ENCODE peak calls at places on chromosomes 7 and 10, in seven cellular contexts. One of them, this sample, is unnamed.

GRCh38 chr10:110780704-110781103 is 91.0 kb upstream of the PDCD4 start:
- DNase-seq in IMR-90: no peak
- DNase-seq in brain microvascular endothelial cell: no peak
- DNase-seq in psoas muscle: peak
- DNase-seq in lower leg skin: no peak
- DNase-seq in mucosa of descending colon: no peak
- DNase-seq in OCI-LY7: no peak
- DNase-seq in this sample: no peak

GRCh38 chr10:42781893-42782445 is 626 bp upstream of the BMS1 start:
- DNase-seq in IMR-90: no peak
- DNase-seq in brain microvascular endothelial cell: no peak
- DNase-seq in psoas muscle: peak
- DNase-seq in lower leg skin: no peak
- DNase-seq in mucosa of descending colon: no peak
- DNase-seq in OCI-LY7: no peak
- DNase-seq in this sample: no peak

GRCh38 chr7:43872401-43873165 is 3.3 kb upstream of the MRPS24 start:
- DNase-seq in IMR-90: peak
- DNase-seq in brain microvascular endothelial cell: peak
- DNase-seq in psoas muscle: peak
- DNase-seq in lower leg skin: peak
- DNase-seq in mucosa of descending colon: no peak
- DNase-seq in OCI-LY7: no peak
- DNase-seq in this sample: peak

GRCh38 chr7:10924370-10924769 is 49.3 kb upstream of the PHF14 start:
- DNase-seq in IMR-90: no peak
- DNase-seq in brain microvascular endothelial cell: no peak
- DNase-seq in psoas muscle: no peak
- DNase-seq in lower leg skin: no peak
- DNase-seq in mucosa of descending colon: no peak
- DNase-seq in OCI-LY7: no peak
- DNase-seq in this sample: no peak

GRCh38 chr7:7416031-7416968 is 119.4 kb downstream of the COL28A1 start:
- DNase-seq in IMR-90: peak
- DNase-seq in brain microvascular endothelial cell: peak
- DNase-seq in psoas muscle: no peak
- DNase-seq in lower leg skin: peak
- DNase-seq in mucosa of descending colon: peak
- DNase-seq in OCI-LY7: no peak
- DNase-seq in this sample: peak

GRCh38 chr7:47298636-47299035 is 283.3 kb downstream of the TNS3 start:
- DNase-seq in IMR-90: no peak
- DNase-seq in brain microvascular endothelial cell: no peak
- DNase-seq in psoas muscle: no peak
- DNase-seq in lower leg skin: no peak
- DNase-seq in mucosa of descending colon: no peak
- DNase-seq in OCI-LY7: no peak
- DNase-seq in this sample: no peak

GRCh38 chr7:95430864-95431263 is 4.0 kb downstream of the PON2 start:
- DNase-seq in IMR-90: peak
- DNase-seq in brain microvascular endothelial cell: peak
- DNase-seq in psoas muscle: no peak
- DNase-seq in lower leg skin: no peak
- DNase-seq in mucosa of descending colon: no peak
- DNase-seq in OCI-LY7: no peak
- DNase-seq in this sample: peak

GRCh38 chr10:76936182-76936581 is 701.4 kb downstream of the KCNMA1 start:
- DNase-seq in IMR-90: no peak
- DNase-seq in brain microvascular endothelial cell: no peak
- DNase-seq in psoas muscle: no peak
- DNase-seq in lower leg skin: no peak
- DNase-seq in mucosa of descending colon: no peak
- DNase-seq in OCI-LY7: no peak
- DNase-seq in this sample: no peak

GRCh38 chr7:149427096-149427680 is 33.7 kb downstream of the ZNF777 start:
- DNase-seq in IMR-90: no peak
- DNase-seq in brain microvascular endothelial cell: no peak
- DNase-seq in psoas muscle: no peak
- DNase-seq in lower leg skin: no peak
- DNase-seq in mucosa of descending colon: no peak
- DNase-seq in OCI-LY7: no peak
- DNase-seq in this sample: no peak

GRCh38 chr10:97759157-97759980 is 12.4 kb downstream of the SFRP5 start:
- DNase-seq in IMR-90: peak
- DNase-seq in brain microvascular endothelial cell: peak
- DNase-seq in psoas muscle: peak
- DNase-seq in lower leg skin: no peak
- DNase-seq in mucosa of descending colon: no peak
- DNase-seq in OCI-LY7: peak
- DNase-seq in this sample: no peak

GRCh38 chr7:47202146-47202768 is 379.7 kb downstream of the TNS3 start:
- DNase-seq in IMR-90: no peak
- DNase-seq in brain microvascular endothelial cell: no peak
- DNase-seq in psoas muscle: no peak
- DNase-seq in lower leg skin: peak
- DNase-seq in mucosa of descending colon: no peak
- DNase-seq in OCI-LY7: no peak
- DNase-seq in this sample: no peak

GRCh38 chr10:58734116-58734515 is 221.4 kb downstream of the BICC1 start:
- DNase-seq in IMR-90: peak
- DNase-seq in brain microvascular endothelial cell: no peak
- DNase-seq in psoas muscle: no peak
- DNase-seq in lower leg skin: no peak
- DNase-seq in mucosa of descending colon: no peak
- DNase-seq in OCI-LY7: no peak
- DNase-seq in this sample: no peak

GRCh38 chr10:82768040-82768439 is 893.0 kb downstream of the NRG3 start:
- DNase-seq in IMR-90: no peak
- DNase-seq in brain microvascular endothelial cell: no peak
- DNase-seq in psoas muscle: no peak
- DNase-seq in lower leg skin: no peak
- DNase-seq in mucosa of descending colon: no peak
- DNase-seq in OCI-LY7: peak
- DNase-seq in this sample: no peak

GRCh38 chr10:82757397-82757796 is 882.4 kb downstream of the NRG3 start:
- DNase-seq in IMR-90: no peak
- DNase-seq in brain microvascular endothelial cell: no peak
- DNase-seq in psoas muscle: no peak
- DNase-seq in lower leg skin: no peak
- DNase-seq in mucosa of descending colon: no peak
- DNase-seq in OCI-LY7: no peak
- DNase-seq in this sample: no peak

GRCh38 chr10:82759050-82759449 is 884.1 kb downstream of the NRG3 start:
- DNase-seq in IMR-90: no peak
- DNase-seq in brain microvascular endothelial cell: no peak
- DNase-seq in psoas muscle: no peak
- DNase-seq in lower leg skin: no peak
- DNase-seq in mucosa of descending colon: no peak
- DNase-seq in OCI-LY7: no peak
- DNase-seq in this sample: no peak

GRCh38 chr10:82757907-82758306 is 882.9 kb downstream of the NRG3 start:
- DNase-seq in IMR-90: no peak
- DNase-seq in brain microvascular endothelial cell: no peak
- DNase-seq in psoas muscle: no peak
- DNase-seq in lower leg skin: no peak
- DNase-seq in mucosa of descending colon: no peak
- DNase-seq in OCI-LY7: no peak
- DNase-seq in this sample: peak

DNA sequence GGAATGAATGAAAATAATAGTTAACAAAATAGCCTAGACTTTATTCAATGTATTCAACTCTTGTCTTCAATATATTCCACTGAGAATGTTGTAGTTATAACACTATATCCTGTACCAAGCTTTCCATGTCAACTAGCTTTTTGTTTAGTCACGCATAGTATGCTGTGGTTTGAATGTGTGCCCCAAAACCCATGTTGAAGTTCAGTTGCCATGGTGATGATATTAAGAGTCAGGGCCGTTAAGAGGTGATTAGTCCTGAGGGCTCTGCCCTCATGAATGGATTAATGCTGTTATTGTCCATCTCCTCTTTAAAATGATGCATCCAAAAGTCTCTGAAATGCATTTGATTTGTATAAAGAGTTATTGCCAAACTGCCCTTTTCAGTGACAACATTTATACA is 887.6 kb downstream of the NRG3 start:
- DNase-seq in IMR-90: no peak
- DNase-seq in brain microvascular endothelial cell: no peak
- DNase-seq in psoas muscle: no peak
- DNase-seq in lower leg skin: no peak
- DNase-seq in mucosa of descending colon: no peak
- DNase-seq in OCI-LY7: no peak
- DNase-seq in this sample: no peak
- TF ChIP-seq CTCF in IMR-90: no peak
- TF ChIP-seq CTCF in brain microvascular endothelial cell: no peak
- TF ChIP-seq CTCF in psoas muscle: no peak
- TF ChIP-seq CTCF in lower leg skin: no peak
- TF ChIP-seq CTCF in mucosa of descending colon: no peak
- TF ChIP-seq CTCF in OCI-LY7: no peak
- TF ChIP-seq CTCF in this sample: no peak

GRCh38 chr10:130137659-130138478 is 1.7 kb downstream of the GLRX3 start:
- DNase-seq in IMR-90: no peak
- DNase-seq in brain microvascular endothelial cell: no peak
- DNase-seq in psoas muscle: no peak
- DNase-seq in lower leg skin: no peak
- DNase-seq in mucosa of descending colon: no peak
- DNase-seq in OCI-LY7: no peak
- DNase-seq in this sample: no peak

GRCh38 chr10:130137077-130137448 is 872 bp downstream of the GLRX3 start:
- DNase-seq in IMR-90: peak
- DNase-seq in brain microvascular endothelial cell: peak
- DNase-seq in psoas muscle: no peak
- DNase-seq in lower leg skin: no peak
- DNase-seq in mucosa of descending colon: no peak
- DNase-seq in OCI-LY7: no peak
- DNase-seq in this sample: no peak

GRCh38 chr10:130140425-130140824 is 4.2 kb downstream of the GLRX3 start:
- DNase-seq in IMR-90: no peak
- DNase-seq in brain microvascular endothelial cell: no peak
- DNase-seq in psoas muscle: no peak
- DNase-seq in lower leg skin: no peak
- DNase-seq in mucosa of descending colon: no peak
- DNase-seq in OCI-LY7: no peak
- DNase-seq in this sample: no peak

GRCh38 chr10:130136214-130137076 is at the start of gene GLRX3:
- DNase-seq in IMR-90: peak
- DNase-seq in brain microvascular endothelial cell: peak
- DNase-seq in psoas muscle: peak
- DNase-seq in lower leg skin: peak
- DNase-seq in mucosa of descending colon: peak
- DNase-seq in OCI-LY7: peak
- DNase-seq in this sample: no peak

GRCh38 chr10:130138479-130138866 is 2.3 kb downstream of the GLRX3 start:
- DNase-seq in IMR-90: peak
- DNase-seq in brain microvascular endothelial cell: peak
- DNase-seq in psoas muscle: no peak
- DNase-seq in lower leg skin: peak
- DNase-seq in mucosa of descending colon: no peak
- DNase-seq in OCI-LY7: no peak
- DNase-seq in this sample: peak
- H3K4me3 ChIP-seq in IMR-90: no peak
- H3K4me3 ChIP-seq in brain microvascular endothelial cell: no peak
- H3K4me3 ChIP-seq in psoas muscle: peak
- H3K4me3 ChIP-seq in lower leg skin: no peak
- H3K4me3 ChIP-seq in mucosa of descending colon: no peak
- H3K4me3 ChIP-seq in OCI-LY7: peak
- H3K4me3 ChIP-seq in this sample: no peak

DNA sequence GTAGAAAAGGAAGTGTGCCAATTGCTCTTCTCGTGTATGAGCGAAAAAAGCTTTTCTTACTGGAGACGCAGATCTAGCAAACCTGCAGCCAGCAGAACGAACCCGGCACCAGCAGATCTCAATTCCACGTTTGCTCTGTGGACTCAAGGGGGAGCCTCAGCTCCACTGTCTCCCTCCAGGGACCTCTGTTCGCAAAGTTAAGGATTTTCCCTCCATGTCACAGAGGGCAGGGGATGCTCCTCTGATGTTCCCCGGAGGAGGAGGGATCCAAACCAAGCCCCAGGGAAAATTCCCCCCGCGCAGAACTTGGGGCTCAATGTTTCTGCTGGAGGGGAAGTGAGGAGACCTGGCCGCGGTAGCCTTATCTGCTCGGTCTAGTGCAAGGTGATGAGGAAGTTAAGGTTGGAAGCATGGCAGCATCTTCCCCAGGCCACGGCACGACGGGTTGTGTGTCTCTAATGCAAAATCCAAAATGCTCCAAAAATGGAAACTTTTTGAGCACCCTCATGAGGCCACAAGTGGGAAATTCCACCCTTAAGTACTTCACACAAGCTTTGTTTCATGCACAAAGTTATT is 9.0 kb downstream of the IQCE start:
- DNase-seq in IMR-90: peak
- DNase-seq in brain microvascular endothelial cell: peak
- DNase-seq in psoas muscle: peak
- DNase-seq in lower leg skin: no peak
- DNase-seq in mucosa of descending colon: no peak
- DNase-seq in OCI-LY7: peak
- DNase-seq in this sample: no peak
- TF ChIP-seq CTCF in IMR-90: peak
- TF ChIP-seq CTCF in brain microvascular endothelial cell: peak
- TF ChIP-seq CTCF in psoas muscle: peak
- TF ChIP-seq CTCF in lower leg skin: no peak
- TF ChIP-seq CTCF in mucosa of descending colon: no peak
- TF ChIP-seq CTCF in OCI-LY7: peak
- TF ChIP-seq CTCF in this sample: peak

GRCh38 chr7:94397721-94398120 is 3.0 kb downstream of the COL1A2 start:
- DNase-seq in IMR-90: no peak
- DNase-seq in brain microvascular endothelial cell: no peak
- DNase-seq in psoas muscle: no peak
- DNase-seq in lower leg skin: no peak
- DNase-seq in mucosa of descending colon: no peak
- DNase-seq in OCI-LY7: no peak
- DNase-seq in this sample: no peak

GRCh38 chr7:94403546-94403945 is 8.9 kb downstream of the COL1A2 start:
- DNase-seq in IMR-90: no peak
- DNase-seq in brain microvascular endothelial cell: no peak
- DNase-seq in psoas muscle: no peak
- DNase-seq in lower leg skin: no peak
- DNase-seq in mucosa of descending colon: no peak
- DNase-seq in OCI-LY7: no peak
- DNase-seq in this sample: no peak

GRCh38 chr7:94400022-94400421 is 5.3 kb downstream of the COL1A2 start:
- DNase-seq in IMR-90: no peak
- DNase-seq in brain microvascular endothelial cell: no peak
- DNase-seq in psoas muscle: no peak
- DNase-seq in lower leg skin: no peak
- DNase-seq in mucosa of descending colon: no peak
- DNase-seq in OCI-LY7: no peak
- DNase-seq in this sample: no peak

GRCh38 chr7:94400643-94401042 is 5.9 kb downstream of the COL1A2 start:
- DNase-seq in IMR-90: no peak
- DNase-seq in brain microvascular endothelial cell: no peak
- DNase-seq in psoas muscle: no peak
- DNase-seq in lower leg skin: no peak
- DNase-seq in mucosa of descending colon: no peak
- DNase-seq in OCI-LY7: no peak
- DNase-seq in this sample: no peak

DNA sequence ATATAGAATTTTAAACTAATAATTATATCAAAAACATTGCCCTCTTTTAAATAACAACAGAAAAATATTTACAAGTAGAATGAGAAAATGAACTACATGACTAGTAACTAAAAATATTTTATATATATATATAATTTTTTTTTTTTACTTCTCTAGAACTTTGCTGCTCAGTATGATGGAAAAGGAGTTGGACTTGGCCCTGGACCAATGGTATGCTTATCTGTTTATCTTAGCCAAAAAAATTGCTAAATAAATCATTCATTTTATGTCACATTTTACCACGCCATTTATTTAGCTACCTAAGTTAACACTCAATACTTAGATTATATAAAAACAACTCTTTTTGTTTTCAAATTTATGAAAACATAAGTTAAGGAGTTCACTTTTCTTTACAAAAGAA is 6.7 kb downstream of the COL1A2 start:
- DNase-seq in IMR-90: no peak
- DNase-seq in brain microvascular endothelial cell: no peak
- DNase-seq in psoas muscle: no peak
- DNase-seq in lower leg skin: no peak
- DNase-seq in mucosa of descending colon: no peak
- DNase-seq in OCI-LY7: no peak
- DNase-seq in this sample: no peak
- H3K4me3 ChIP-seq in IMR-90: no peak
- H3K4me3 ChIP-seq in brain microvascular endothelial cell: no peak
- H3K4me3 ChIP-seq in psoas muscle: no peak
- H3K4me3 ChIP-seq in lower leg skin: no peak
- H3K4me3 ChIP-seq in mucosa of descending colon: no peak
- H3K4me3 ChIP-seq in OCI-LY7: no peak
- H3K4me3 ChIP-seq in this sample: no peak

This sample was measured in kidney epithelial cell.